ENCODE peak calls at places on chromosome 20, in ten cellular contexts. T, Z, Q, P, O, S, E, L, H and K are unnamed samples.

GRCh38 chr20:63337786-63338420 is 23.2 kb downstream of the CHRNA4 start:
- DNase-seq in T (no peak), Z (no peak), Q (peak), P (no peak), O (no peak), S (no peak), E (no peak), L (no peak), H (no peak), K (no peak)

GRCh38 chr20:45328451-45328850 is 19.8 kb downstream of the SDC4 start:
- DNase-seq in T (no peak), Z (no peak), Q (no peak), P (no peak), O (no peak), S (no peak), E (no peak), L (no peak), H (no peak), K (no peak)

GRCh38 chr20:56579261-56579660 is 46.2 kb downstream of the FAM209B start:
- DNase-seq in T (no peak), Z (no peak), Q (no peak), P (no peak), O (no peak), S (no peak), E (no peak), L (no peak), H (peak), K (peak)

GRCh38 chr20:6053776-6054688 is at the start of gene LRRN4:
- DNase-seq in T (no peak), Z (no peak), Q (peak), P (peak), O (peak), S (no peak), E (no peak), L (no peak), H (peak), K (no peak)

GRCh38 chr20:19922716-19923115 is 94.4 kb upstream of the NAA20 start:
- DNase-seq in T (no peak), Z (no peak), Q (no peak), P (no peak), O (no peak), S (no peak), E (no peak), L (no peak), H (peak), K (no peak)

GRCh38 chr20:57685134-57685851 is 24.5 kb downstream of the PMEPA1 start:
- DNase-seq in T (no peak), Z (no peak), Q (no peak), P (no peak), O (no peak), S (no peak), E (no peak), L (no peak), H (no peak), K (no peak)

GRCh38 chr20:44540834-44541233 is 19.0 kb upstream of the SERINC3 start:
- DNase-seq in T (no peak), Z (peak), Q (peak), P (no peak), O (peak), S (no peak), E (no peak), L (no peak), H (peak), K (no peak)

GRCh38 chr20:56143759-56144158 is 104.8 kb upstream of the MC3R start:
- DNase-seq in T (no peak), Z (no peak), Q (no peak), P (no peak), O (no peak), S (no peak), E (no peak), L (no peak), H (no peak), K (no peak)

GRCh38 chr20:36463212-36464061 is 77.9 kb upstream of the MYL9 start:
- DNase-seq in T (no peak), Z (no peak), Q (no peak), P (no peak), O (no peak), S (no peak), E (no peak), L (no peak), H (no peak), K (no peak)

GRCh38 chr20:17681741-17682102 is 320 bp downstream of the RRBP1 start:
- DNase-seq in T (peak), Z (no peak), Q (no peak), P (no peak), O (no peak), S (no peak), E (no peak), L (no peak), H (no peak), K (no peak)

GRCh38 chr20:47173596-47174216 is 182.8 kb downstream of the ZMYND8 start:
- DNase-seq in T (no peak), Z (no peak), Q (no peak), P (no peak), O (no peak), S (no peak), E (no peak), L (no peak), H (peak), K (no peak)

GRCh38 chr20:37945034-37945660 is 42.2 kb downstream of the VSTM2L start:
- DNase-seq in T (no peak), Z (no peak), Q (no peak), P (no peak), O (no peak), S (no peak), E (no peak), L (no peak), H (no peak), K (no peak)

GRCh38 chr20:4929686-4930397 is 71.5 kb downstream of the SLC23A2 start:
- DNase-seq in T (no peak), Z (no peak), Q (peak), P (no peak), O (peak), S (no peak), E (no peak), L (peak), H (no peak), K (no peak)

GRCh38 chr20:52801628-52802006 is 170.5 kb upstream of the TSHZ2 start:
- DNase-seq in T (no peak), Z (no peak), Q (no peak), P (no peak), O (no peak), S (no peak), E (no peak), L (no peak), H (no peak), K (no peak)

GRCh38 chr20:56244259-56244658 is 4.3 kb upstream of the MC3R start:
- DNase-seq in T (no peak), Z (no peak), Q (no peak), P (no peak), O (no peak), S (no peak), E (no peak), L (no peak), H (no peak), K (no peak)

GRCh38 chr20:18363708-18364107 is 75.4 kb downstream of the ZNF133 start:
- DNase-seq in T (no peak), Z (no peak), Q (no peak), P (no peak), O (no peak), S (no peak), E (no peak), L (no peak), H (no peak), K (no peak)

GRCh38 chr20:36314734-36315544 is 8.8 kb downstream of the DLGAP4 start:
- DNase-seq in T (no peak), Z (no peak), Q (no peak), P (no peak), O (no peak), S (no peak), E (no peak), L (peak), H (no peak), K (no peak)

GRCh38 chr20:46102940-46103339 is 13.2 kb upstream of the NCOA5 start:
- DNase-seq in T (no peak), Z (no peak), Q (no peak), P (no peak), O (no peak), S (no peak), E (no peak), L (no peak), H (no peak), K (no peak)

GRCh38 chr20:32966881-32967781 is 37.1 kb downstream of the SUN5 start:
- DNase-seq in T (no peak), Z (no peak), Q (no peak), P (no peak), O (no peak), S (no peak), E (no peak), L (peak), H (no peak), K (peak)

GRCh38 chr20:41956316-41957050 is 338.3 kb upstream of the CHD6 start:
- DNase-seq in T (no peak), Z (no peak), Q (peak), P (peak), O (no peak), S (no peak), E (no peak), L (peak), H (peak), K (no peak)

GRCh38 chr20:48716086-48716485 is 111.7 kb downstream of the PREX1 start:
- DNase-seq in T (peak), Z (no peak), Q (no peak), P (no peak), O (no peak), S (no peak), E (peak), L (no peak), H (no peak), K (no peak)

GRCh38 chr20:61797200-61797599 is 268.5 kb downstream of the TAF4 start:
- DNase-seq in T (no peak), Z (no peak), Q (no peak), P (no peak), O (no peak), S (no peak), E (no peak), L (peak), H (peak), K (no peak)

GRCh38 chr20:49706548-49707517 is 6.8 kb downstream of the B4GALT5 start:
- DNase-seq in T (no peak), Z (no peak), Q (no peak), P (no peak), O (no peak), S (no peak), E (no peak), L (no peak), H (peak), K (no peak)

GRCh38 chr20:63308218-63308911 is 15.4 kb downstream of the COL20A1 start:
- DNase-seq in T (no peak), Z (no peak), Q (no peak), P (no peak), O (no peak), S (no peak), E (no peak), L (no peak), H (no peak), K (no peak)

GRCh38 chr20:24473435-24473834 is 4.0 kb downstream of the SYNDIG1 start:
- DNase-seq in T (no peak), Z (no peak), Q (no peak), P (no peak), O (no peak), S (no peak), E (no peak), L (no peak), H (no peak), K (no peak)

GRCh38 chr20:35773154-35773751 is 1.4 kb downstream of the PHF20 start:
- DNase-seq in T (peak), Z (no peak), Q (peak), P (no peak), O (peak), S (no peak), E (no peak), L (peak), H (peak), K (peak)

GRCh38 chr20:16393297-16393696 is 180.0 kb downstream of the KIF16B start:
- DNase-seq in T (no peak), Z (no peak), Q (no peak), P (no peak), O (no peak), S (no peak), E (no peak), L (no peak), H (no peak), K (no peak)

GRCh38 chr20:62678553-62678952 is 30.1 kb upstream of the NTSR1 start:
- DNase-seq in T (no peak), Z (no peak), Q (no peak), P (no peak), O (no peak), S (no peak), E (no peak), L (peak), H (no peak), K (no peak)

GRCh38 chr20:40134176-40134575 is 554.9 kb downstream of the MAFB start:
- DNase-seq in T (no peak), Z (no peak), Q (no peak), P (no peak), O (no peak), S (no peak), E (no peak), L (no peak), H (no peak), K (no peak)

GRCh38 chr20:46237221-46237620 is 71.1 kb downstream of the CDH22 start:
- DNase-seq in T (no peak), Z (no peak), Q (no peak), P (no peak), O (no peak), S (no peak), E (no peak), L (no peak), H (peak), K (no peak)

GRCh38 chr20:35904982-35905663 is 49.2 kb downstream of the SCAND1 start:
- DNase-seq in T (no peak), Z (no peak), Q (no peak), P (no peak), O (no peak), S (no peak), E (no peak), L (no peak), H (no peak), K (no peak)

GRCh38 chr20:31934968-31935764 is 16.7 kb downstream of the PDRG1 start:
- DNase-seq in T (no peak), Z (no peak), Q (no peak), P (no peak), O (no peak), S (no peak), E (no peak), L (peak), H (peak), K (peak)

GRCh38 chr20:37198962-37199660 is 19.8 kb upstream of the MROH8 start:
- DNase-seq in T (no peak), Z (no peak), Q (no peak), P (no peak), O (no peak), S (no peak), E (no peak), L (no peak), H (no peak), K (no peak)

GRCh38 chr20:17684077-17684888 is 2.2 kb upstream of the RRBP1 start:
- DNase-seq in T (no peak), Z (no peak), Q (no peak), P (no peak), O (no peak), S (no peak), E (peak), L (no peak), H (no peak), K (no peak)

GRCh38 chr20:63542696-63543095 is 4.9 kb downstream of the SRMS start:
- DNase-seq in T (no peak), Z (no peak), Q (no peak), P (no peak), O (no peak), S (no peak), E (no peak), L (no peak), H (no peak), K (no peak)

GRCh38 chr20:64083380-64084208 is 604 bp downstream of the LKAAEAR1 start:
- DNase-seq in T (peak), Z (no peak), Q (peak), P (peak), O (peak), S (no peak), E (peak), L (peak), H (peak), K (no peak)

GRCh38 chr20:20603339-20603990 is 109.0 kb downstream of the RALGAPA2 start:
- DNase-seq in T (peak), Z (no peak), Q (no peak), P (no peak), O (no peak), S (no peak), E (no peak), L (no peak), H (no peak), K (no peak)

GRCh38 chr20:17871181-17871580 is 97.4 kb downstream of the SNX5 start:
- DNase-seq in T (no peak), Z (no peak), Q (no peak), P (no peak), O (peak), S (no peak), E (no peak), L (no peak), H (peak), K (no peak)

GRCh38 chr20:25247100-25247665 is 702 bp upstream of the PYGB start:
- DNase-seq in T (no peak), Z (no peak), Q (peak), P (peak), O (peak), S (no peak), E (peak), L (peak), H (peak), K (peak)

GRCh38 chr20:43514062-43514971 is 6.8 kb downstream of the L3MBTL1 start:
- DNase-seq in T (peak), Z (peak), Q (peak), P (peak), O (peak), S (peak), E (peak), L (peak), H (peak), K (peak)
- TF ChIP-seq CTCF in T (no peak), Z (peak), Q (peak), P (peak), O (peak), S (peak), E (no peak), L (peak), H (peak), K (peak)

DNA sequence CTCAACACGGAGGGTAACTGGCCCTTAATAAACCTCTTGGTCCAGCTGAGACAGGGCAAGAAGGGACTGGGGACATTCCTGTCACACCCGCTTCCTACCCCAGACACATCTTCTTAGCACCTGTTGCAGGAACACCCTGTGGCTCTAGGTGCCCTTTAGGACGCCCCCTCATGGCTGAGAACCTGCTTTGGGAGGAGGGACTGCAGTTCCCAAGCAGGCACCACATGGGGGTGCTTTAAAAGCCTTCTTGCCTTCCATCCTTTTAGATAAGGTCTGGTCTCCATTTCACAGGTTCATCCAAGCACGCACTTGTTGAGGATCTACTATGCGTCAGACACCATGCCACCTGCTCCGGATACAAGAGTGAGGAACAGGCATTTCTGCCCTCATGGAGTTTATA is 26.6 kb downstream of the NSFL1C start:
- DNase-seq in T (no peak), Z (no peak), Q (peak), P (peak), O (peak), S (no peak), E (no peak), L (peak), H (peak), K (no peak)
- TF ChIP-seq CTCF in T (no peak), Z (peak), Q (peak), P (no peak), O (peak), S (peak), E (no peak), L (peak), H (peak), K (peak)

GRCh38 chr20:380763-381580 is 412 bp downstream of the TRIB3 start:
- DNase-seq in T (peak), Z (no peak), Q (peak), P (peak), O (peak), S (no peak), E (peak), L (peak), H (peak), K (no peak)
- TF ChIP-seq CTCF in T (no peak), Z (no peak), Q (no peak), P (no peak), O (no peak), S (no peak), E (no peak), L (no peak), H (peak), K (peak)

GRCh38 chr20:54554006-54554405 is 78.6 kb downstream of the DOK5 start:
- DNase-seq in T (no peak), Z (no peak), Q (no peak), P (no peak), O (no peak), S (no peak), E (no peak), L (no peak), H (no peak), K (no peak)

GRCh38 chr20:54555150-54555549 is 79.8 kb downstream of the DOK5 start:
- DNase-seq in T (no peak), Z (no peak), Q (no peak), P (no peak), O (no peak), S (no peak), E (no peak), L (no peak), H (peak), K (no peak)

GRCh38 chr20:54545959-54546358 is 70.6 kb downstream of the DOK5 start:
- DNase-seq in T (no peak), Z (no peak), Q (peak), P (no peak), O (peak), S (no peak), E (no peak), L (no peak), H (no peak), K (no peak)

GRCh38 chr20:54549523-54550326 is 74.3 kb downstream of the DOK5 start:
- DNase-seq in T (no peak), Z (no peak), Q (peak), P (no peak), O (peak), S (no peak), E (no peak), L (no peak), H (no peak), K (no peak)

DNA sequence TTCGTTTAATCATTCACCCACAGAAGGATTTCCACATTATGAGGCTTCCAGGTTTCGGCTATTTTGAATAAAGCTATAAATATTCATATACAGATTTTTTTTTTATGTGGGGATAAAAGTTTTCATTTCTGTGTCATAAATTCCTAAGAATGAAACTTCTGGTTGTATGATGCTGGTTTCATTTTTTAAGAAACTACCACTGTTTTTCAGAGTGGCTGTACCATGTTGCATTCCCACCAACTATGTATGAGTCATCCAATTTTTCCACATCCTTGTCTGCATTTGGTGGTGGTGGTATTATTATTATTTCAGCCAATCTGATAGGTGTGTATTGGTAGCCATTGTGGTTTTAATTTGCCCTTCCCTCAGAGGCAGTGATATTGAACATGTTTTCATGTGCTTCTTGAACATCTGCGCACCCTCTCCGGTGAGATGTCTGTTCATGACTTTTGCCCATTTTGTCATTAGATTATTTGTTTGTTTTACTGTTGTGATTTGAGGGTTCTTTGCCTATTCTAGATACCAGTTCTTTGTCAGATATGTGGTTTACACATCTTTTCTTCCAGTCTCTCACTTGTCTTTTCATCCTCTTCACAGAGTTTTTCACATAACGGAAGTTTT is 75.5 kb downstream of the DOK5 start:
- DNase-seq in T (no peak), Z (no peak), Q (peak), P (no peak), O (peak), S (no peak), E (no peak), L (no peak), H (no peak), K (no peak)
- TF ChIP-seq CTCF in T (no peak), Z (no peak), Q (no peak), P (no peak), O (no peak), S (no peak), E (no peak), L (no peak), H (no peak), K (no peak)